ENCODE peak calls at places on chromosomes 16 and 17, in six cellular contexts. B, N, U, O, K and C are unnamed samples.

GRCh38 chr17:32152130-32152529 is 9.8 kb downstream of the RHOT1 start:
- DNase-seq in K (no peak), N (no peak), O (no peak), B (no peak), U (peak), C (no peak)

GRCh38 chr17:6045621-6046357 is 24.4 kb upstream of the WSCD1 start:
- DNase-seq in U (no peak), K (no peak), O (peak), B (no peak), N (no peak), C (no peak)

GRCh38 chr17:76382305-76382802 is 2.1 kb upstream of the SPHK1 start:
- DNase-seq in B (peak), N (no peak), U (no peak), O (peak), K (no peak), C (no peak)

GRCh38 chr17:63833741-63834373 is 6.4 kb upstream of the FTSJ3 start:
- DNase-seq in B (no peak), U (no peak), O (no peak), N (no peak), K (no peak), C (no peak)

GRCh38 chr16:54507091-54507490 is 220.5 kb upstream of the IRX3 start:
- DNase-seq in N (no peak), O (no peak), B (no peak), U (no peak), K (no peak), C (no peak)

GRCh38 chr16:89110641-89111040 is 17.0 kb downstream of the ACSF3 start:
- DNase-seq in O (no peak), B (no peak), K (no peak), U (no peak), N (no peak), C (no peak)

GRCh38 chr17:77611791-77612466 is 346.6 kb upstream of the TNRC6C start:
- DNase-seq in O (no peak), U (no peak), K (peak), N (no peak), B (no peak), C (no peak)

GRCh38 chr16:81277681-81278080 is 37.1 kb upstream of the GAN start:
- DNase-seq in O (no peak), B (peak), U (peak), K (no peak), N (no peak), C (no peak)

GRCh38 chr16:83705856-83706255 is 101.9 kb upstream of the HSBP1 start:
- DNase-seq in N (no peak), B (no peak), O (no peak), U (no peak), K (no peak), C (no peak)

GRCh38 chr16:72848759-72849664 is 198.9 kb downstream of the ZFHX3 start:
- DNase-seq in K (peak), B (peak), U (peak), O (no peak), N (peak), C (peak)

GRCh38 chr17:78675316-78675616 is 98.1 kb upstream of the DNAH17 start:
- DNase-seq in O (no peak), B (no peak), U (no peak), N (no peak), K (no peak), C (no peak)

GRCh38 chr17:78674595-78675315 is 97.6 kb upstream of the DNAH17 start:
- DNase-seq in O (peak), U (no peak), N (no peak), B (no peak), K (no peak), C (no peak)

GRCh38 chr17:78673395-78673794 is 96.2 kb upstream of the DNAH17 start:
- DNase-seq in O (no peak), U (no peak), B (no peak), K (no peak), N (no peak), C (no peak)

GRCh38 chr17:78672880-78673371 is 95.7 kb upstream of the DNAH17 start:
- DNase-seq in K (no peak), O (no peak), N (no peak), U (no peak), B (no peak), C (no peak)

GRCh38 chr17:78674156-78674555 is 97.0 kb upstream of the DNAH17 start:
- DNase-seq in N (no peak), O (no peak), U (no peak), K (no peak), B (no peak), C (no peak)
- TF ChIP-seq POLR2AphosphoS5 in N (no peak), O (no peak), U (no peak), K (no peak), B (no peak), C (no peak)

GRCh38 chr17:2416010-2416734 is 15.3 kb upstream of the MNT start:
- DNase-seq in B (peak), N (no peak), U (peak), K (peak), O (peak), C (peak)
- TF ChIP-seq POLR2AphosphoS5 in B (peak), N (peak), U (peak), K (peak), O (no peak), C (no peak)

DNA sequence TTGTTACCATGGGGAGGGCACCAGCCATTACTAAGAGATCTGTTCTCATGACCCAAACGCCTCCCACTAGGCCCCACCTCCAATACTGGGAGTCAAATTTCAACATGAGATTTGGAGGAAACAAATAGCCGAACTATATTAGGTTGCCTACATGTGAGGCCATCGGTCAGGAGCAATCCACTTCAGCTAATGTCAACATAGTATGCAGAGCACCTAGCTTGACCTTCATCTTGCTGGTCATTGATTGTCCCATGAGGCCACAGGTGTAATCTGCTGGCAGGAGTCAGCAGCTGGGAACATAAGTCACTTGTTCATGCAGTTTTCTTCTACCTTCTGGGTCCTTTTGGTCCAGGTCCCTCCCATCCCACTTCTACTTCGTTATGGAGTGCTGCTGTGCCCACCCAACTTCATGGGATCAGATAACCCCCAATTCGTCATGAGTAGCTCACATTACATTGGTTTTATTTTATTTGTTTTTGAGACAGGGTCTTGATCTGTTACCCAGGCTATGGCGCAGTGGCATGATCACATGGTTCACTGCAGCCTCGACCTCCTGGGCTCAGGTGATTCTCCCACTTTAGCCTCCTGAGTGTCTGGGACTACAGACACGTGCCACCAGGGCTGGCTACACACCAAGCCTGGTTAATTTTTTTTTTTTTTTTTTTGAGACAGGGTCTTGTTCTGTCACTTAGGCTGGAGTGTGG is 5.9 kb upstream of the KPNA2 start:
- DNase-seq in B (no peak), K (no peak), N (no peak), O (peak), U (no peak), C (no peak)
- TF ChIP-seq POLR2AphosphoS5 in B (no peak), K (no peak), N (no peak), O (no peak), U (no peak), C (no peak)

GRCh38 chr17:1571362-1571746 is 8.8 kb upstream of the PITPNA start:
- DNase-seq in B (no peak), U (no peak), N (no peak), K (no peak), O (no peak), C (no peak)

GRCh38 chr17:1574697-1575471 is 12.3 kb upstream of the PITPNA start:
- DNase-seq in K (no peak), B (no peak), O (peak), N (no peak), U (no peak), C (no peak)

GRCh38 chr17:1577186-1577585 is 14.6 kb upstream of the PITPNA start:
- DNase-seq in B (peak), U (peak), O (peak), N (no peak), K (peak), C (peak)

GRCh38 chr17:1576500-1576899 is 13.9 kb upstream of the PITPNA start:
- DNase-seq in B (peak), U (no peak), O (no peak), N (no peak), K (no peak), C (no peak)

DNA sequence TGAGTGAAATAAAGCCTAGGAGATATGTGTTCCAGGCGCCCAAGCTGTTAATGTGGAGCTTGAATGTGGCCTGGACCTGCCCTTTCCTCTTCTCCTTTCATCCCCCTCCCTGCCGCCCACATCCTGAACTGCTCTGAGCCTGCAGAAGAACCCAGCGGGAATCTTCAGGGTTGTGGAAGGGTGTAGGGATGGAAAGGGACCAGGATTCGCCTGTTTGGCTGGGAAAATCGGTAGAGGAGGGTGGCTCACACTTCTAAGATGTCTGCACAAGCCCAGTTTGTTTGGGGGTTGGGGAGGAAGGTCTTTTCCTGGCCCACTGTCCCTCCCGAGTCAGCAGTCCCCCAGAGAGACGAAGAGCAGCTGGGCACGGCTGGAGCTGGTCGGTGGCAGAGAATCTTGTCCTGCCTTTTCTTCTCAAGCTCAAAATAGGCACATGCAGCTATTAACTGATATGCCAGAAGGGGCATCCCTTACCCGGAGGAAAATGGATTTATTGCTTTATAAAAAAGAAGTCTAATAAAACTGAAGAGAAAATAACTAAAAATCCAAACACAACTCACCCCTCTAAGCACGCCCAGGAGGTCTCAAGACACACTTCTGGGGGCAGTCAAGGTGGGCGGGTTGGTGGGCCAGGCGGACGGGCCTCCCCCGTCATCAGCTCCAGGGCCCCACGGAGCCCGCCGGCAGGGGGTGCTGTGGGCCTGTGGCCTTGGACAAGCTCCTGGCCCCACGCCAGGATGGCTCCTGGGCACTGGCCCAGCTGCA is 11.5 kb upstream of the PITPNA start:
- DNase-seq in U (peak), K (peak), B (peak), N (peak), O (peak), C (peak)
- TF ChIP-seq POLR2AphosphoS5 in U (peak), K (peak), B (peak), N (peak), O (no peak), C (peak)

GRCh38 chr16:53094013-53094630 is 39.3 kb downstream of the CHD9 start:
- DNase-seq in B (peak), U (peak), N (no peak), K (peak), O (no peak), C (peak)

GRCh38 chr16:53098526-53099317 is 43.9 kb downstream of the CHD9 start:
- DNase-seq in O (peak), B (peak), N (no peak), U (peak), K (peak), C (peak)

GRCh38 chr16:53099318-53100130 is 44.7 kb downstream of the CHD9 start:
- DNase-seq in O (peak), B (peak), K (peak), N (peak), U (peak), C (peak)

GRCh38 chr16:53100131-53100748 is 45.4 kb downstream of the CHD9 start:
- DNase-seq in O (no peak), K (no peak), N (no peak), U (no peak), B (no peak), C (no peak)

DNA sequence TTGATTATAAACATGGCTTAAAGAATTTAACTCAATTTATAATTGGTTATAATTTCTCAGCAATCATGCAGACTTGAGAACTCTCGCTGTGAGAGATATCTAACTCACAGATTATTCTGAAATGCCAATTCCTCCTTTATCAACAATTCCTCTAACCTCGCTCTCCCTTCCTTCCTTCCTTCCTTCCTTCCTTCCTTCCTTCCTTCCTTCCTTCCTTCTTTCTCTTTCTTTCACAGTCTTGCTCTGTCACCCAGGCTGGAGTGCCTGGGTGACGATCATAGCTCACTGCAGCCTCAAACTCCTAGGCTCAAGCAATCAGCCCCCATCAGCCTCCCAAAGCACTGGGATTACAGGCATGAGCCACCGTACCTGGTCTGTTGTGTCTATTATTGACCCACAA is 42.4 kb downstream of the CHD9 start:
- DNase-seq in O (no peak), K (no peak), U (no peak), B (no peak), N (no peak), C (no peak)
- TF ChIP-seq POLR2AphosphoS5 in O (no peak), K (no peak), U (no peak), B (no peak), N (no peak), C (no peak)

DNA sequence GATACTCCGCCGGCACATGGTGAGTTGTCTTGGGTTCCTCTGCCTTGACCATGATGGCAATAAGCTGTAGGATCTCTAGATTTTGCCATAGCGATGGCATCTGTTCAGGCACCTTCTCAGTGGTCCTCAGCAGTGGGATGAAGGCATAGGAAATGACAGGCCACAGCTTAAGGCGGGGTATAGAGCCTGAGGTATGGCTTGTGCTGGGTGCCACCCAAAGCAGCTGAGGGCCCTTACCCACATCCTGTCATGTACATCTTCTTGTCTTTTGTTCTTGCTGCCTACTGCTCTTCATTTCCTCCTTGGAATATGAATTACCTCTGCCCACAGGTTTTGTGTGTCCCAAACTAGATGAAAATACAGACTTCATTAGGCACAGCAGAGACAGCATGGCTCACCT is 29.5 kb downstream of the KAT7 start:
- DNase-seq in N (no peak), B (no peak), K (no peak), U (no peak), O (no peak), C (no peak)
- TF ChIP-seq POLR2AphosphoS5 in N (no peak), B (no peak), K (no peak), U (no peak), O (no peak), C (no peak)

GRCh38 chr17:82623707-82624106 is 24.5 kb downstream of the WDR45B start:
- DNase-seq in K (no peak), B (no peak), N (no peak), U (no peak), O (no peak), C (no peak)
- TF ChIP-seq POLR2AphosphoS5 in K (no peak), B (no peak), N (no peak), U (no peak), O (no peak), C (no peak)